ENCODE peak calls at places on chromosomes 3 and 15, in nine cellular contexts. X, F, K, Q, G, B, U, E and M are unnamed samples.

GRCh38 chr3:43259626-43260025 is 26.7 kb upstream of the SNRK start:
- DNase-seq in X (no peak), F (no peak), K (no peak), Q (no peak), G (no peak), B (no peak), U (no peak), E (no peak), M (no peak)

GRCh38 chr15:47466357-47466756 is 250.9 kb upstream of the SEMA6D start:
- DNase-seq in X (no peak), F (no peak), K (no peak), Q (no peak), G (peak), B (no peak), U (peak), E (no peak), M (no peak)

GRCh38 chr3:20240154-20240883 is 54.3 kb upstream of the SGO1 start:
- DNase-seq in X (no peak), F (no peak), K (no peak), Q (no peak), G (no peak), B (no peak), U (no peak), E (no peak), M (no peak)

GRCh38 chr3:111621535-111621934 is 26.4 kb upstream of the ZBED2 start:
- DNase-seq in X (no peak), F (peak), K (no peak), Q (no peak), G (no peak), B (peak), U (no peak), E (no peak), M (no peak)

GRCh38 chr3:10291139-10291500 is 1.6 kb downstream of the GHRL start:
- DNase-seq in X (no peak), F (no peak), K (no peak), Q (no peak), G (no peak), B (no peak), U (no peak), E (no peak), M (no peak)

GRCh38 chr3:59133350-59133749 is 83.5 kb upstream of the CFAP20DC start:
- DNase-seq in X (no peak), F (no peak), K (no peak), Q (no peak), G (no peak), B (no peak), U (peak), E (no peak), M (peak)

GRCh38 chr15:49225572-49226281 is 55.7 kb downstream of the GALK2 start:
- DNase-seq in X (no peak), F (peak), K (no peak), Q (no peak), G (no peak), B (no peak), U (peak), E (no peak), M (no peak)

GRCh38 chr15:40493089-40493840 is 22.5 kb downstream of the CHST14 start:
- DNase-seq in X (no peak), F (no peak), K (no peak), Q (no peak), G (no peak), B (no peak), U (no peak), E (no peak), M (no peak)

GRCh38 chr3:149134560-149134959 is 5.1 kb downstream of the HPS3 start:
- DNase-seq in X (no peak), F (no peak), K (no peak), Q (no peak), G (no peak), B (no peak), U (peak), E (no peak), M (no peak)

GRCh38 chr3:67647390-67647878 is 7.0 kb downstream of the SUCLG2 start:
- DNase-seq in X (no peak), F (peak), K (peak), Q (no peak), G (peak), B (no peak), U (peak), E (no peak), M (peak)

GRCh38 chr15:75107905-75108838 is 84.8 kb downstream of the PPCDC start:
- DNase-seq in X (no peak), F (peak), K (peak), Q (no peak), G (peak), B (no peak), U (peak), E (no peak), M (peak)

GRCh38 chr3:107142171-107142570 is 235.1 kb upstream of the CCDC54 start:
- DNase-seq in X (no peak), F (no peak), K (no peak), Q (no peak), G (no peak), B (no peak), U (no peak), E (no peak), M (no peak)

GRCh38 chr3:18825586-18826157 is 322.6 kb upstream of the KCNH8 start:
- DNase-seq in X (no peak), F (no peak), K (no peak), Q (no peak), G (no peak), B (no peak), U (no peak), E (no peak), M (no peak)

GRCh38 chr3:186044973-186045372 is 63.9 kb downstream of the ETV5 start:
- DNase-seq in X (no peak), F (no peak), K (no peak), Q (no peak), G (no peak), B (no peak), U (peak), E (no peak), M (no peak)

GRCh38 chr15:43230640-43231115 is 9.9 kb upstream of the EPB42 start:
- DNase-seq in X (no peak), F (peak), K (no peak), Q (no peak), G (no peak), B (no peak), U (peak), E (no peak), M (peak)

GRCh38 chr15:81117136-81117535 is 16.9 kb upstream of the CFAP161 start:
- DNase-seq in X (no peak), F (no peak), K (no peak), Q (no peak), G (no peak), B (no peak), U (peak), E (no peak), M (peak)

GRCh38 chr3:68893600-68894239 is 38.6 kb downstream of the TAFA4 start:
- DNase-seq in X (no peak), F (peak), K (no peak), Q (no peak), G (no peak), B (no peak), U (peak), E (no peak), M (peak)

GRCh38 chr3:25665646-25666136 is 984 bp upstream of the TOP2B start:
- DNase-seq in X (no peak), F (no peak), K (no peak), Q (no peak), G (no peak), B (no peak), U (no peak), E (no peak), M (no peak)

GRCh38 chr3:141239551-141240281 is 8.1 kb downstream of the PXYLP1 start:
- DNase-seq in X (no peak), F (no peak), K (no peak), Q (no peak), G (no peak), B (no peak), U (no peak), E (no peak), M (no peak)

GRCh38 chr3:191699546-191699945 is 238.6 kb downstream of the PYDC2 start:
- DNase-seq in X (no peak), F (no peak), K (no peak), Q (no peak), G (no peak), B (no peak), U (no peak), E (no peak), M (no peak)

GRCh38 chr15:81265256-81265943 is 58.5 kb downstream of the STARD5 start:
- DNase-seq in X (no peak), F (no peak), K (no peak), Q (no peak), G (no peak), B (no peak), U (no peak), E (no peak), M (no peak)

GRCh38 chr3:107365051-107365450 is 12.2 kb upstream of the CCDC54 start:
- DNase-seq in X (no peak), F (no peak), K (no peak), Q (no peak), G (no peak), B (no peak), U (no peak), E (no peak), M (no peak)

GRCh38 chr3:178451799-178452198 is 84.4 kb upstream of the KCNMB2 start:
- DNase-seq in X (no peak), F (no peak), K (no peak), Q (no peak), G (no peak), B (no peak), U (no peak), E (no peak), M (no peak)

GRCh38 chr15:73375755-73376305 is 7.1 kb upstream of the HCN4 start:
- DNase-seq in X (no peak), F (no peak), K (no peak), Q (no peak), G (no peak), B (no peak), U (no peak), E (no peak), M (no peak)

GRCh38 chr3:2856062-2856792 is 253.9 kb downstream of the IL5RA start:
- DNase-seq in X (no peak), F (no peak), K (no peak), Q (no peak), G (no peak), B (no peak), U (no peak), E (no peak), M (no peak)

GRCh38 chr3:112569265-112569664 is 7.4 kb downstream of the SLC35A5 start:
- DNase-seq in X (no peak), F (no peak), K (no peak), Q (no peak), G (no peak), B (no peak), U (no peak), E (no peak), M (no peak)

GRCh38 chr3:37765591-37766219 is 96.0 kb upstream of the CTDSPL start:
- DNase-seq in X (peak), F (no peak), K (no peak), Q (no peak), G (no peak), B (no peak), U (peak), E (peak), M (no peak)

GRCh38 chr3:52221563-52222318 is 3.7 kb downstream of the TLR9 start:
- DNase-seq in X (peak), F (no peak), K (no peak), Q (no peak), G (no peak), B (peak), U (no peak), E (peak), M (no peak)

GRCh38 chr15:78638658-78639314 is 2.2 kb downstream of the CHRNB4 start:
- DNase-seq in X (no peak), F (peak), K (no peak), Q (no peak), G (no peak), B (peak), U (peak), E (no peak), M (no peak)

GRCh38 chr15:39720721-39721611 is 61.7 kb downstream of the FSIP1 start:
- DNase-seq in X (no peak), F (no peak), K (peak), Q (no peak), G (peak), B (no peak), U (peak), E (no peak), M (peak)

GRCh38 chr15:40639677-40640076 is 45.6 kb downstream of the KNL1 start:
- DNase-seq in X (no peak), F (no peak), K (no peak), Q (no peak), G (no peak), B (no peak), U (no peak), E (no peak), M (no peak)

GRCh38 chr3:189404797-189405484 is 226.2 kb upstream of the TP63 start:
- DNase-seq in X (no peak), F (peak), K (no peak), Q (no peak), G (no peak), B (no peak), U (no peak), E (no peak), M (no peak)

GRCh38 chr3:189406148-189406547 is 225.0 kb upstream of the TP63 start:
- DNase-seq in X (no peak), F (no peak), K (no peak), Q (no peak), G (no peak), B (no peak), U (peak), E (no peak), M (no peak)

GRCh38 chr3:189410522-189410921 is 220.7 kb upstream of the TP63 start:
- DNase-seq in X (no peak), F (no peak), K (no peak), Q (no peak), G (no peak), B (no peak), U (no peak), E (no peak), M (no peak)
- H3K4me3 ChIP-seq in X (no peak), F (no peak), K (no peak), Q (no peak), G (no peak), B (no peak), U (no peak), E (no peak), M (no peak)

DNA sequence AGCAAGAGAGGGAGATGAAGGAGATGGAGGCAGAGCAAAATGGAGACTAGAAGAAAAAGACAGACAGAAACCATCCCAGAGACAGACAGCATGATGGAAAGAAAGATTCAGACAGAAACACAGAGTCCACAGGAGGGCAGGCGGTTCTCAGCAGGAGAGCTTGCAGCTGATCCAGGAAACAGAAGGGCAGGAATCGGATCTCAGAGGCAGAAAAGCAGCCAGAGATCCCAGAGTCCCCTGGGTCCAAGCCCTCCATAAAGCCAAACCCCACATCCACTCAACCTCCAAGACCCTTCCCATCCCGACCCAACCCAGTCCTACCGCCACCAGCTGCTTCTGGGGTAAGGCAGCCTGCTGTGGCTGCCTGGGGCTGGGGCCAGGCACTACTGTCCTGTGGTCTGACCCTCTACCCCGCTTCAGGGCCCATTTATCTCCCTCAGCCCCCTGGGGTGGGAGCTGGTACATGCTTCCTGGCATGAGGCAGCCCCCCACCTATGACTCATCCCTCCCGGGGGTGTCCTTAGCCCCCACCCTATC is at the start of gene UCN2:
- DNase-seq in X (no peak), F (no peak), K (no peak), Q (no peak), G (no peak), B (no peak), U (peak), E (no peak), M (no peak)
- TF ChIP-seq CTCF in X (no peak), F (no peak), K (no peak), Q (no peak), G (no peak), B (no peak), U (no peak), E (no peak), M (peak)

GRCh38 chr15:59437777-59438574 is at the start of gene FAM81A:
- DNase-seq in X (peak), F (peak), K (peak), Q (peak), G (no peak), B (peak), U (peak), E (peak), M (no peak)

GRCh38 chr15:59437473-59437776 is 561 bp upstream of the FAM81A start:
- DNase-seq in X (no peak), F (no peak), K (no peak), Q (no peak), G (no peak), B (no peak), U (no peak), E (peak), M (no peak)

GRCh38 chr15:59434481-59434880 is 3.5 kb upstream of the FAM81A start:
- DNase-seq in X (no peak), F (no peak), K (no peak), Q (no peak), G (no peak), B (no peak), U (no peak), E (no peak), M (no peak)

GRCh38 chr15:59438891-59439290 is 905 bp downstream of the FAM81A start:
- DNase-seq in X (peak), F (peak), K (no peak), Q (no peak), G (no peak), B (no peak), U (peak), E (no peak), M (no peak)

GRCh38 chr15:59436774-59437472 is 1.1 kb upstream of the FAM81A start:
- DNase-seq in X (no peak), F (no peak), K (no peak), Q (no peak), G (no peak), B (no peak), U (peak), E (no peak), M (no peak)
- H3K4me3 ChIP-seq in X (peak), F (peak), K (no peak), Q (peak), G (peak), B (peak), U (peak), E (no peak), M (peak)

GRCh38 chr3:119044593-119044992 is 9.9 kb upstream of the IGSF11 start:
- DNase-seq in X (no peak), F (no peak), K (no peak), Q (no peak), G (no peak), B (no peak), U (no peak), E (no peak), M (no peak)

DNA sequence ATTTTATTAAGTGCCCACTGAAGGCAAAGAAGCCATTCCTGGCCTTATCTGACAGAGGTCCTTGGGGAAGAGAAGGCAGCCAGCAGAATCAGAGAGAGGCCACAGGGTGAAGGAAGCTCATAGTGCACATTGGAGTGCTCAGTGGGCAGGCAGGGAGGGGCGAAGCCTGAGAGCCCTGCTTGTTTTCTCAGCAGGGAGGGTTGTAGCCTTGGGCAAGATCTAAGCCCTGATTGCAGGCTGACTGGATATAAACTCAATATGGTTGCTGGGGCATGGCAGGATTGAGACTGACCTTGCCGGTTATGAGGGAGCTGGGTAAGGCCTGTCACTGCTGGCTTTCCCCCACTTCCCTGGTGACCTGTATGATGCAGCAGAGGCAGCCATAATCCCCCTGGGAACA is 7.5 kb upstream of the IGSF11 start:
- DNase-seq in X (no peak), F (no peak), K (no peak), Q (no peak), G (no peak), B (no peak), U (no peak), E (no peak), M (no peak)
- TF ChIP-seq CTCF in X (no peak), F (no peak), K (no peak), Q (no peak), G (no peak), B (no peak), U (no peak), E (no peak), M (no peak)

GRCh38 chr15:77611767-77612166 is 20.9 kb downstream of the LINGO1 start:
- DNase-seq in X (no peak), F (no peak), K (no peak), Q (no peak), G (no peak), B (no peak), U (no peak), E (no peak), M (no peak)
- H3K4me3 ChIP-seq in X (no peak), F (no peak), K (no peak), Q (no peak), G (no peak), B (no peak), U (no peak), E (no peak), M (no peak)

GRCh38 chr3:47650294-47650693 is 71.6 kb upstream of the CSPG5 start:
- DNase-seq in X (no peak), F (no peak), K (no peak), Q (no peak), G (no peak), B (no peak), U (no peak), E (no peak), M (no peak)
- TF ChIP-seq CTCF in X (no peak), F (no peak), K (no peak), Q (no peak), G (no peak), B (no peak), U (no peak), E (no peak), M (no peak)

DNA sequence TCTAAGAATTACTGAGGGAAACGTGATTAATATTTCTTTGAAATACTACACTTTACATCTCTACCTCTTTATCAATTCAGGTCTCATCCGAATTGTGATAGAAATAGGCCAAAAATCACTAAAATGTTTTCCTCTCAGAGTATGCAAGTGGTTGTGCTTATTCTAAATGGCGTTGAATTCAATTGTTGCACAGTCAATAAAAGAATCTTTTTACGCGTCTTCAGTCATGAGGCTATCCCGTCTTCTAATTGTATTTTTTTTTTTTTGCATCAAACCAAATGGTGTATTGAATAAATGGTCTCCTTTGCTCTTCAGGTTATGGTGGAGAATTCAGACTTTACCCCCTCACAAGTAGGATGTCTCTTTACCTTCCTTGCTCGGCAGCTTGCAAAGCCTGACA is 112.6 kb downstream of the VPS8 start:
- DNase-seq in X (no peak), F (no peak), K (no peak), Q (no peak), G (no peak), B (no peak), U (no peak), E (no peak), M (no peak)
- H3K4me3 ChIP-seq in X (no peak), F (no peak), K (no peak), Q (no peak), G (no peak), B (no peak), U (no peak), E (no peak), M (no peak)

GRCh38 chr15:65312400-65312916 is 8.0 kb downstream of the RNU5B-1 start:
- DNase-seq in X (no peak), F (no peak), K (no peak), Q (no peak), G (no peak), B (no peak), U (no peak), E (no peak), M (no peak)
- TF ChIP-seq CTCF in X (no peak), F (no peak), K (no peak), Q (no peak), G (no peak), B (no peak), U (no peak), E (no peak), M (no peak)

DNA sequence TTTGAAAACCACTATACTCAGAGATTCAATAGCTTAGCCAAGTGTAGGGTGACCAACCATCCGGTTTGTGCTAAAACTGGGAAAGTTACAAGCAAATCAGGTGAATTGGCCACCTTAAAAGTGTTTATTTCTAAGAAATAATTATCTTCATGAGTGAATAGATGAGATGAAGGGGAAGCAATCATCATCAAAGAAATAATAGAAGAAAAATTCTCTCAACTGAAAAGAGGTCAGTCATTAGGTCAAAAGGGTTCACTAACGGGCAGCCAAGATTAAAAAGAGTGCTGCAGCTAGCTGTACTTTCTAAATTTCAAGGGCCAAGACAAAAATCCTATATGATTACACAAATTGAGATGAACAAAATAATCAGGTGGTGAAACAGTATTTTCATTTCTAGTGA is 34.9 kb upstream of the TSC22D2 start:
- DNase-seq in X (no peak), F (no peak), K (no peak), Q (no peak), G (no peak), B (no peak), U (no peak), E (no peak), M (no peak)
- H3K4me3 ChIP-seq in X (no peak), F (no peak), K (no peak), Q (no peak), G (no peak), B (no peak), U (no peak), E (no peak), M (no peak)